ENCODE peak calls at places on chromosomes 12 and 14, in ten cellular contexts. One of them, this sample, is unnamed.

GRCh38 chr14:73014105-73014504 is 12.8 kb downstream of the ZFYVE1 start:
- DNase-seq in Calu3: no peak
- DNase-seq in AG09319: no peak
- DNase-seq in HFF-Myc: no peak
- DNase-seq in A549: no peak
- DNase-seq in uterus: no peak
- DNase-seq in ovary: no peak
- DNase-seq in choroid plexus epithelial cell: peak; percentile 74
- DNase-seq in right atrium auricular region: no peak
- DNase-seq in body of pancreas: no peak
- DNase-seq in this sample: no peak

GRCh38 chr12:89350260-89350659 is 2.0 kb downstream of the DUSP6 start:
- DNase-seq in Calu3: no peak
- DNase-seq in AG09319: no peak
- DNase-seq in HFF-Myc: no peak
- DNase-seq in A549: no peak
- DNase-seq in uterus: no peak
- DNase-seq in ovary: no peak
- DNase-seq in choroid plexus epithelial cell: no peak
- DNase-seq in right atrium auricular region: no peak
- DNase-seq in body of pancreas: no peak
- DNase-seq in this sample: no peak

GRCh38 chr12:33718631-33719030 is 279.0 kb upstream of the SYT10 start:
- DNase-seq in Calu3: no peak
- DNase-seq in AG09319: no peak
- DNase-seq in HFF-Myc: no peak
- DNase-seq in A549: no peak
- DNase-seq in uterus: no peak
- DNase-seq in ovary: no peak
- DNase-seq in choroid plexus epithelial cell: no peak
- DNase-seq in right atrium auricular region: no peak
- DNase-seq in body of pancreas: no peak
- DNase-seq in this sample: no peak

GRCh38 chr14:101399737-101400517 is 161.4 kb upstream of the DIO3 start:
- DNase-seq in Calu3: no peak
- DNase-seq in AG09319: no peak
- DNase-seq in HFF-Myc: no peak
- DNase-seq in A549: no peak
- DNase-seq in uterus: no peak
- DNase-seq in ovary: no peak
- DNase-seq in choroid plexus epithelial cell: no peak
- DNase-seq in right atrium auricular region: no peak
- DNase-seq in body of pancreas: peak; percentile 95
- DNase-seq in this sample: no peak

GRCh38 chr12:6370994-6371754 is 4.2 kb downstream of the SCNN1A start:
- DNase-seq in Calu3: peak; percentile 87
- DNase-seq in AG09319: no peak
- DNase-seq in HFF-Myc: peak; percentile 30
- DNase-seq in A549: peak; percentile 98
- DNase-seq in uterus: peak; percentile 43
- DNase-seq in ovary: peak; percentile 31
- DNase-seq in choroid plexus epithelial cell: peak; percentile 79
- DNase-seq in right atrium auricular region: no peak
- DNase-seq in body of pancreas: peak; percentile 82
- DNase-seq in this sample: no peak

GRCh38 chr12:124626841-124627502 is 59.6 kb upstream of the NCOR2 start:
- DNase-seq in Calu3: no peak
- DNase-seq in AG09319: no peak
- DNase-seq in HFF-Myc: no peak
- DNase-seq in A549: no peak
- DNase-seq in uterus: peak; percentile 69
- DNase-seq in ovary: peak; percentile 86
- DNase-seq in choroid plexus epithelial cell: peak; percentile 93
- DNase-seq in right atrium auricular region: peak; percentile 85
- DNase-seq in body of pancreas: peak; percentile 65
- DNase-seq in this sample: no peak

GRCh38 chr14:101006008-101006407 is 102.5 kb upstream of the RTL1 start:
- DNase-seq in Calu3: no peak
- DNase-seq in AG09319: no peak
- DNase-seq in HFF-Myc: no peak
- DNase-seq in A549: no peak
- DNase-seq in uterus: peak; percentile 8
- DNase-seq in ovary: peak; percentile 20
- DNase-seq in choroid plexus epithelial cell: no peak
- DNase-seq in right atrium auricular region: no peak
- DNase-seq in body of pancreas: no peak
- DNase-seq in this sample: peak; percentile 81

GRCh38 chr12:27505124-27505523 is 18.9 kb upstream of the PPFIBP1 start:
- DNase-seq in Calu3: no peak
- DNase-seq in AG09319: no peak
- DNase-seq in HFF-Myc: no peak
- DNase-seq in A549: no peak
- DNase-seq in uterus: no peak
- DNase-seq in ovary: no peak
- DNase-seq in choroid plexus epithelial cell: peak; percentile 52
- DNase-seq in right atrium auricular region: no peak
- DNase-seq in body of pancreas: no peak
- DNase-seq in this sample: no peak

GRCh38 chr14:20630340-20631022 is 11.0 kb downstream of the OR6S1 start:
- DNase-seq in Calu3: peak; percentile 60
- DNase-seq in AG09319: no peak
- DNase-seq in HFF-Myc: peak; percentile 67
- DNase-seq in A549: peak; percentile 49
- DNase-seq in uterus: no peak
- DNase-seq in ovary: peak; percentile 38
- DNase-seq in choroid plexus epithelial cell: peak; percentile 57
- DNase-seq in right atrium auricular region: no peak
- DNase-seq in body of pancreas: no peak
- DNase-seq in this sample: no peak

GRCh38 chr12:78580296-78580695 is 284.3 kb upstream of the SYT1 start:
- DNase-seq in Calu3: no peak
- DNase-seq in AG09319: no peak
- DNase-seq in HFF-Myc: no peak
- DNase-seq in A549: no peak
- DNase-seq in uterus: no peak
- DNase-seq in ovary: no peak
- DNase-seq in choroid plexus epithelial cell: no peak
- DNase-seq in right atrium auricular region: no peak
- DNase-seq in body of pancreas: no peak
- DNase-seq in this sample: no peak
- TF ChIP-seq CTCF in Calu3: no peak
- TF ChIP-seq CTCF in AG09319: no peak
- TF ChIP-seq CTCF in HFF-Myc: no peak
- TF ChIP-seq CTCF in A549: no peak
- TF ChIP-seq CTCF in uterus: no peak
- TF ChIP-seq CTCF in ovary: no peak
- TF ChIP-seq CTCF in choroid plexus epithelial cell: no peak
- TF ChIP-seq CTCF in right atrium auricular region: no peak
- TF ChIP-seq CTCF in body of pancreas: no peak
- TF ChIP-seq CTCF in this sample: no peak

DNA sequence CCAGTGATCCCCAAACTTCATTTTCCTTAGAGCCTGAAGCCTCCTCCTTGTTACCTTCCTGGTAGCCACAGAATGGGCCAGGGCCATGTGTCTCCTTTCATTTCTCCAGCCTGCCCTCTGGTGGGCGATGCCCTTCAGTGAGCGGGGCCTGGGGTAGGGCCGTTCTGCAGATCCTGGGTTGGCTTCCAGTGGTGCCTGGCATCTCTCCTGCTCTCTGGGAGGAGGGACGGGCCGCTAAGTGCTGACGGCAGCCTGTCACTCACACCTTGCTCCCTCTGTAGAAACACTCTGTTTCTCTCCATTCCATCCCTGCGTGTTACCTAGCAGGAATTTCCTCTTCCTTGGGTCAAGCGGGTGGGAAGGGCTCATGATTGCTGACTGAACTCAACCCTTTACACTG is 232.1 kb downstream of the CACNA1C start:
- DNase-seq in Calu3: peak; percentile 78
- DNase-seq in AG09319: no peak
- DNase-seq in HFF-Myc: peak; percentile 77
- DNase-seq in A549: peak; percentile 47
- DNase-seq in uterus: peak; percentile 71
- DNase-seq in ovary: peak; percentile 81
- DNase-seq in choroid plexus epithelial cell: peak; percentile 82
- DNase-seq in right atrium auricular region: peak; percentile 85
- DNase-seq in body of pancreas: peak; percentile 56
- DNase-seq in this sample: peak; percentile 94
- TF ChIP-seq CTCF in Calu3: peak; percentile 66
- TF ChIP-seq CTCF in AG09319: peak; percentile 84
- TF ChIP-seq CTCF in HFF-Myc: peak; percentile 82
- TF ChIP-seq CTCF in A549: peak; percentile 39
- TF ChIP-seq CTCF in uterus: peak; percentile 58
- TF ChIP-seq CTCF in ovary: peak; percentile 41
- TF ChIP-seq CTCF in choroid plexus epithelial cell: peak; percentile 83
- TF ChIP-seq CTCF in right atrium auricular region: peak; percentile 80
- TF ChIP-seq CTCF in body of pancreas: peak; percentile 48
- TF ChIP-seq CTCF in this sample: peak; percentile 86

GRCh38 chr14:38257500-38257899 is 1.6 kb upstream of the CLEC14A start:
- DNase-seq in Calu3: no peak
- DNase-seq in AG09319: no peak
- DNase-seq in HFF-Myc: no peak
- DNase-seq in A549: no peak
- DNase-seq in uterus: no peak
- DNase-seq in ovary: no peak
- DNase-seq in choroid plexus epithelial cell: peak; percentile 33
- DNase-seq in right atrium auricular region: no peak
- DNase-seq in body of pancreas: no peak
- DNase-seq in this sample: no peak

GRCh38 chr14:38256358-38256840 is 506 bp upstream of the CLEC14A start:
- DNase-seq in Calu3: no peak
- DNase-seq in AG09319: no peak
- DNase-seq in HFF-Myc: no peak
- DNase-seq in A549: no peak
- DNase-seq in uterus: no peak
- DNase-seq in ovary: no peak
- DNase-seq in choroid plexus epithelial cell: peak; percentile 69
- DNase-seq in right atrium auricular region: peak; percentile 87
- DNase-seq in body of pancreas: peak; percentile 13
- DNase-seq in this sample: no peak

GRCh38 chr14:38254565-38255407 is 1.1 kb downstream of the CLEC14A start:
- DNase-seq in Calu3: no peak
- DNase-seq in AG09319: no peak
- DNase-seq in HFF-Myc: no peak
- DNase-seq in A549: no peak
- DNase-seq in uterus: no peak
- DNase-seq in ovary: no peak
- DNase-seq in choroid plexus epithelial cell: no peak
- DNase-seq in right atrium auricular region: no peak
- DNase-seq in body of pancreas: no peak
- DNase-seq in this sample: no peak

GRCh38 chr14:38255408-38255672 is 553 bp downstream of the CLEC14A start:
- DNase-seq in Calu3: no peak
- DNase-seq in AG09319: no peak
- DNase-seq in HFF-Myc: no peak
- DNase-seq in A549: no peak
- DNase-seq in uterus: no peak
- DNase-seq in ovary: no peak
- DNase-seq in choroid plexus epithelial cell: peak; percentile 22
- DNase-seq in right atrium auricular region: no peak
- DNase-seq in body of pancreas: peak; percentile 8
- DNase-seq in this sample: no peak

DNA sequence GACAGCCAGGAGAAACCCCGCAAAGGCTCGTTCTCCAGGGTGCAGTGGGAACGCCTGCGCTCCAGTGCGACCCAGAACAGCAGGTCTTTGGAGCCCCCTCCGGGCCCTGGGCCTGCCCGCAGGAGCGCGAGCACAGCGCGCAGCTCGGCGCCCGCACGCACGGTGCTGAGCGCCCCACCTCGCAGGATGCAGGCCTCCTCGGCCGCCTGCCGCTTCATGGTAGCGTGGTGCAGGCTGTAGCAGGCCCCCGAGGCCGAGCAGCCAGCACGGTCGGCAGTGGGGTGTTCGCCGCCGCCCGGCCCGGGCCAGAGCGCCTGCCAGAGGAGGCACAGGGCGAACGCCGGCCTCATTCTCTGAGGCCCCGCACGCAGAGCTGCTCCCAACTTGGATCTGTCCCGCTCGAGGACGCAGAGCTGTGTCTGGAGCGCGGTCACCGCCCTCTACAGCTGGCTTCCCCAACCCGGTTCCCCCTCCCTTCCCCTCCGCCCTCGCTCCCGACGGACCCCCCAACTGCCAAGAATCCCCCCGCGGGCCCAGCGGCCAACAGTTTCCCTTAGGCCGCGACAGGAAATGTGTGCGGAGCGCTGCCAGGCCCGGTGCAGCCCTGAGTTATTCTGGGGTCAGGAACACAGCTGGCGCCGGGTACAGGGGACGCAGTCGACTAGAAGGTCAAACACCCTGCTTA is at the start of gene CLEC14A:
- DNase-seq in Calu3: no peak
- DNase-seq in AG09319: no peak
- DNase-seq in HFF-Myc: no peak
- DNase-seq in A549: no peak
- DNase-seq in uterus: peak; percentile 40
- DNase-seq in ovary: peak; percentile 39
- DNase-seq in choroid plexus epithelial cell: peak; percentile 45
- DNase-seq in right atrium auricular region: no peak
- DNase-seq in body of pancreas: peak; percentile 2
- DNase-seq in this sample: no peak
- TF ChIP-seq CTCF in Calu3: no peak
- TF ChIP-seq CTCF in AG09319: no peak
- TF ChIP-seq CTCF in HFF-Myc: no peak
- TF ChIP-seq CTCF in A549: no peak
- TF ChIP-seq CTCF in uterus: no peak
- TF ChIP-seq CTCF in ovary: no peak
- TF ChIP-seq CTCF in choroid plexus epithelial cell: no peak
- TF ChIP-seq CTCF in right atrium auricular region: no peak
- TF ChIP-seq CTCF in body of pancreas: no peak
- TF ChIP-seq CTCF in this sample: no peak

DNA sequence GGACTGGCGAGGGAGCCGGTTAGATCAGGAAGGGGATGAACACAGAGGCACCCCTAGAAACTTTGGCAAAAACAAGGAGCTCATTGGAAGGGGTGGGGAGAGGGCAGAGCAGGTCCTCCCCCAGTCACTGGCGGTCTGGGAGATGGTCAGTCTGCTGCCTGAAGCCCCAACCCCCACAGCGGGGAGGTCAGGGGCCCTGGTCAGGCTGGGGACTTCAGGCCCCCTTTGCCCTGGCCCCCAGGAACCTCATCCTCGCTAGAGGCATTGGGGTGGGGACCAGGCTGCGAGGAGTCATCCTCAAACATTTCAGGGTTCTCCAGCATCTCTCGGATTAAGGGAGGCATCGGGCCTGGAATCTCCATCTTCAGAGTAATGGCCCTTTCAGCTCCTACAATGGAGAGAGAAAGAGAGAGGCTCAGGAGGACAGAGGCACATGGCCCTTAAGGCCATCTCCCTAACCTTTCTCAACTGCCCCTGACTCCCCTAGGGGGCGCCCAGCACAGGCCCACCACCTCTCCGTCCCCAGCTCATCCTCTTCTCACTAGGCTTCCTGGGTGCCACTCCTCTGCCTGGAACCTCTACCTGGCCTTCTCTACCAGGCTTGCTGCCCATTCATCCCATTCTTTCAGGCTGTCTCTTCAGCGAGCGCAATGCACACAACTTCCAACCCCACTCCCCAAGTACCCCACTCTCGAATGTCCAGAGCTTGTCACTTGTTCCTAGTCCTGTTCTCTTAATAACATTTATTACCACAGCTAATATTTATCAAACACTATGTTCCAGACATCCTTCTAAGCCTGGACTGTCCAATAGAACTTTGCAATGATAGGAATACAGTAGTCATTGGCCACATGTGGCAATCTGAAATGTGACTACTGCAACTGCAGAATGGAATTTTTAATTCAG is 4.7 kb upstream of the ITGB7 start:
- DNase-seq in Calu3: no peak
- DNase-seq in AG09319: no peak
- DNase-seq in HFF-Myc: no peak
- DNase-seq in A549: no peak
- DNase-seq in uterus: peak; percentile 13
- DNase-seq in ovary: no peak
- DNase-seq in choroid plexus epithelial cell: no peak
- DNase-seq in right atrium auricular region: no peak
- DNase-seq in body of pancreas: no peak
- DNase-seq in this sample: no peak
- TF ChIP-seq CTCF in Calu3: peak; percentile 41
- TF ChIP-seq CTCF in AG09319: peak; percentile 30
- TF ChIP-seq CTCF in HFF-Myc: peak; percentile 56
- TF ChIP-seq CTCF in A549: peak; percentile 55
- TF ChIP-seq CTCF in uterus: no peak
- TF ChIP-seq CTCF in ovary: no peak
- TF ChIP-seq CTCF in choroid plexus epithelial cell: peak; percentile 36
- TF ChIP-seq CTCF in right atrium auricular region: no peak
- TF ChIP-seq CTCF in body of pancreas: no peak
- TF ChIP-seq CTCF in this sample: peak; percentile 39

This sample was measured in osteocyte.